ENCODE peak calls at places on chromosomes 2 and 18, in five cellular contexts. One of them, this sample, is unnamed.

GRCh38 chr18:40529478-40529877 is 1425.6 kb upstream of the PIK3C3 start:
- DNase-seq in A549: no peak
- DNase-seq in CD8-positive, alpha-beta memory T cell: no peak
- DNase-seq in HepG2: peak; percentile 1
- DNase-seq in sigmoid colon: no peak
- DNase-seq in this sample: no peak

GRCh38 chr2:172969609-172970008 is 106.0 kb upstream of the MAP3K20 start:
- DNase-seq in A549: no peak
- DNase-seq in CD8-positive, alpha-beta memory T cell: no peak
- DNase-seq in HepG2: no peak
- DNase-seq in sigmoid colon: no peak
- DNase-seq in this sample: no peak

GRCh38 chr2:190843874-190844699 is 36.5 kb upstream of the GLS start:
- DNase-seq in A549: peak; percentile 31
- DNase-seq in CD8-positive, alpha-beta memory T cell: no peak
- DNase-seq in HepG2: peak; percentile 21
- DNase-seq in sigmoid colon: no peak
- DNase-seq in this sample: no peak

GRCh38 chr2:197309369-197310231 is 980 bp downstream of the ANKRD44 start:
- DNase-seq in A549: no peak
- DNase-seq in CD8-positive, alpha-beta memory T cell: peak; percentile 27
- DNase-seq in HepG2: no peak
- DNase-seq in sigmoid colon: peak; percentile 73
- DNase-seq in this sample: peak; percentile 79

GRCh38 chr2:54673501-54673998 is 49.9 kb upstream of the EML6 start:
- DNase-seq in A549: no peak
- DNase-seq in CD8-positive, alpha-beta memory T cell: no peak
- DNase-seq in HepG2: no peak
- DNase-seq in sigmoid colon: peak; percentile 93
- DNase-seq in this sample: peak; percentile 90

GRCh38 chr2:240245706-240246105 is 105.2 kb upstream of the OTOS start:
- DNase-seq in A549: no peak
- DNase-seq in CD8-positive, alpha-beta memory T cell: no peak
- DNase-seq in HepG2: no peak
- DNase-seq in sigmoid colon: peak; percentile 69
- DNase-seq in this sample: peak; percentile 80

GRCh38 chr18:62881509-62882016 is 166.2 kb downstream of the PHLPP1 start:
- DNase-seq in A549: peak; percentile 25
- DNase-seq in CD8-positive, alpha-beta memory T cell: no peak
- DNase-seq in HepG2: no peak
- DNase-seq in sigmoid colon: no peak
- DNase-seq in this sample: no peak

GRCh38 chr2:26991717-26992116 is 21.3 kb downstream of the MAPRE3 start:
- DNase-seq in A549: no peak
- DNase-seq in CD8-positive, alpha-beta memory T cell: no peak
- DNase-seq in HepG2: peak; percentile 53
- DNase-seq in sigmoid colon: no peak
- DNase-seq in this sample: no peak

GRCh38 chr18:42578781-42579180 is 536.7 kb downstream of the RIT2 start:
- DNase-seq in A549: no peak
- DNase-seq in CD8-positive, alpha-beta memory T cell: no peak
- DNase-seq in HepG2: no peak
- DNase-seq in sigmoid colon: no peak
- DNase-seq in this sample: no peak

GRCh38 chr2:62007555-62007954 is 102.1 kb downstream of the COMMD1 start:
- DNase-seq in A549: no peak
- DNase-seq in CD8-positive, alpha-beta memory T cell: no peak
- DNase-seq in HepG2: no peak
- DNase-seq in sigmoid colon: no peak
- DNase-seq in this sample: no peak

GRCh38 chr18:61736168-61736567 is 156.6 kb downstream of the RNF152 start:
- DNase-seq in A549: no peak
- DNase-seq in CD8-positive, alpha-beta memory T cell: no peak
- DNase-seq in HepG2: no peak
- DNase-seq in sigmoid colon: no peak
- DNase-seq in this sample: no peak

GRCh38 chr2:188079176-188079575 is 212.5 kb upstream of the GULP1 start:
- DNase-seq in A549: no peak
- DNase-seq in CD8-positive, alpha-beta memory T cell: no peak
- DNase-seq in HepG2: no peak
- DNase-seq in sigmoid colon: no peak
- DNase-seq in this sample: no peak

GRCh38 chr2:200901459-200902072 is 12.4 kb downstream of the NIF3L1 start:
- DNase-seq in A549: peak; percentile 90
- DNase-seq in CD8-positive, alpha-beta memory T cell: peak; percentile 63
- DNase-seq in HepG2: peak; percentile 94
- DNase-seq in sigmoid colon: peak; percentile 74
- DNase-seq in this sample: no peak

GRCh38 chr2:26759845-26760244 is 4.2 kb upstream of the SLC35F6 start:
- DNase-seq in A549: no peak
- DNase-seq in CD8-positive, alpha-beta memory T cell: no peak
- DNase-seq in HepG2: no peak
- DNase-seq in sigmoid colon: no peak
- DNase-seq in this sample: no peak

GRCh38 chr2:234998404-234999211 is 46.8 kb downstream of the SH3BP4 start:
- DNase-seq in A549: no peak
- DNase-seq in CD8-positive, alpha-beta memory T cell: no peak
- DNase-seq in HepG2: peak; percentile 89
- DNase-seq in sigmoid colon: peak; percentile 55
- DNase-seq in this sample: no peak

GRCh38 chr2:23465138-23465537 is 80.2 kb downstream of the KLHL29 start:
- DNase-seq in A549: no peak
- DNase-seq in CD8-positive, alpha-beta memory T cell: no peak
- DNase-seq in HepG2: no peak
- DNase-seq in sigmoid colon: no peak
- DNase-seq in this sample: peak; percentile 57

GRCh38 chr2:203025592-203025991 is 10.9 kb downstream of the NBEAL1 start:
- DNase-seq in A549: no peak
- DNase-seq in CD8-positive, alpha-beta memory T cell: no peak
- DNase-seq in HepG2: no peak
- DNase-seq in sigmoid colon: no peak
- DNase-seq in this sample: no peak

GRCh38 chr2:60577884-60578283 is 24.4 kb upstream of the BCL11A start:
- DNase-seq in A549: no peak
- DNase-seq in CD8-positive, alpha-beta memory T cell: no peak
- DNase-seq in HepG2: no peak
- DNase-seq in sigmoid colon: no peak
- DNase-seq in this sample: no peak

GRCh38 chr2:187499941-187500532 is 52.0 kb upstream of the CALCRL start:
- DNase-seq in A549: peak; percentile 19
- DNase-seq in CD8-positive, alpha-beta memory T cell: no peak
- DNase-seq in HepG2: peak; percentile 66
- DNase-seq in sigmoid colon: peak; percentile 71
- DNase-seq in this sample: no peak

GRCh38 chr2:70656421-70657010 is 102.9 kb upstream of the TGFA start:
- DNase-seq in A549: no peak
- DNase-seq in CD8-positive, alpha-beta memory T cell: no peak
- DNase-seq in HepG2: no peak
- DNase-seq in sigmoid colon: no peak
- DNase-seq in this sample: peak; percentile 40

GRCh38 chr18:25019086-25019860 is 332.7 kb downstream of the ZNF521 start:
- DNase-seq in A549: no peak
- DNase-seq in CD8-positive, alpha-beta memory T cell: no peak
- DNase-seq in HepG2: no peak
- DNase-seq in sigmoid colon: no peak
- DNase-seq in this sample: no peak

GRCh38 chr2:151291224-151291623 is 1.8 kb upstream of the NMI start:
- DNase-seq in A549: no peak
- DNase-seq in CD8-positive, alpha-beta memory T cell: no peak
- DNase-seq in HepG2: no peak
- DNase-seq in sigmoid colon: no peak
- DNase-seq in this sample: no peak

GRCh38 chr2:151289972-151290335 is 486 bp upstream of the NMI start:
- DNase-seq in A549: peak; percentile 39
- DNase-seq in CD8-positive, alpha-beta memory T cell: peak; percentile 6
- DNase-seq in HepG2: no peak
- DNase-seq in sigmoid colon: peak; percentile 77
- DNase-seq in this sample: no peak

GRCh38 chr2:151292124-151292523 is 2.7 kb upstream of the NMI start:
- DNase-seq in A549: no peak
- DNase-seq in CD8-positive, alpha-beta memory T cell: no peak
- DNase-seq in HepG2: no peak
- DNase-seq in sigmoid colon: no peak
- DNase-seq in this sample: no peak

GRCh38 chr2:151292546-151292945 is 3.1 kb upstream of the NMI start:
- DNase-seq in A549: no peak
- DNase-seq in CD8-positive, alpha-beta memory T cell: no peak
- DNase-seq in HepG2: no peak
- DNase-seq in sigmoid colon: no peak
- DNase-seq in this sample: no peak

DNA sequence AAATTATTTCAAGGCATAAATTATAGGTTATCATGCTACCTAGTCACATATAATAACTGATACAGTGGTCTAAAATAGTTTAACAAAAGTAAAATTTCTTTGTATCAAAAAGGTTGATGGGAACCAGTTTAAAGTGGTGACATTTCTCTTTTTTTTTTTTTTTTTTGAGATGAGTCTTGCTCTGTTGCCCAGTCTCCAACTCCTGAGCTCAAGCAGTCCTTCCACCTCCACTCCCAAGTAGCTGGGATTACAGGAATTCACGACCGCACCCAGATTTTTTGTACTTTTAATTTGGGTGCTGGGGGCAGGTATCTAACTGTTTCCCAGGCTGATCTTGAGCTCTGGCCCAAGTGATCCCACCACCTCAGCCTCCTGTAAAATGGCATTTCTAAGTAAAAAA is 999 bp upstream of the NMI start:
- DNase-seq in A549: no peak
- DNase-seq in CD8-positive, alpha-beta memory T cell: no peak
- DNase-seq in HepG2: no peak
- DNase-seq in sigmoid colon: no peak
- DNase-seq in this sample: no peak
- H3K4me3 ChIP-seq in A549: peak overlapping the region; percentile 60
- H3K4me3 ChIP-seq in CD8-positive, alpha-beta memory T cell: peak overlapping the region; percentile 57
- H3K4me3 ChIP-seq in HepG2: peak overlapping the region; percentile 61
- H3K4me3 ChIP-seq in sigmoid colon: peak overlapping the region; percentile 82
- H3K4me3 ChIP-seq in this sample: peak overlapping the region; percentile 85

GRCh38 chr2:127893494-127893893 is 7.7 kb upstream of the AMMECR1L start:
- DNase-seq in A549: no peak
- DNase-seq in CD8-positive, alpha-beta memory T cell: no peak
- DNase-seq in HepG2: peak; percentile 28
- DNase-seq in sigmoid colon: no peak
- DNase-seq in this sample: no peak
- H3K27ac ChIP-seq in A549: no peak overlapping the region
- H3K27ac ChIP-seq in CD8-positive, alpha-beta memory T cell: no peak overlapping the region
- H3K27ac ChIP-seq in HepG2: no peak overlapping the region
- H3K27ac ChIP-seq in sigmoid colon: no peak overlapping the region
- H3K27ac ChIP-seq in this sample: no peak overlapping the region

GRCh38 chr2:140353541-140353940 is 1573.4 kb upstream of the NXPH2 start:
- DNase-seq in A549: no peak
- DNase-seq in CD8-positive, alpha-beta memory T cell: no peak
- DNase-seq in HepG2: no peak
- DNase-seq in sigmoid colon: no peak
- DNase-seq in this sample: no peak
- H3K4me3 ChIP-seq in A549: no peak overlapping the region
- H3K4me3 ChIP-seq in CD8-positive, alpha-beta memory T cell: no peak overlapping the region
- H3K4me3 ChIP-seq in HepG2: no peak overlapping the region
- H3K4me3 ChIP-seq in sigmoid colon: no peak overlapping the region
- H3K4me3 ChIP-seq in this sample: no peak overlapping the region

GRCh38 chr2:71880846-71881610 is 266.6 kb downstream of the CYP26B1 start:
- DNase-seq in A549: peak; percentile 25
- DNase-seq in CD8-positive, alpha-beta memory T cell: no peak
- DNase-seq in HepG2: peak; percentile 13
- DNase-seq in sigmoid colon: peak; percentile 77
- DNase-seq in this sample: peak; percentile 93
- H3K27ac ChIP-seq in A549: peak overlapping the region; percentile 50
- H3K27ac ChIP-seq in CD8-positive, alpha-beta memory T cell: no peak overlapping the region
- H3K27ac ChIP-seq in HepG2: no peak overlapping the region
- H3K27ac ChIP-seq in sigmoid colon: no peak overlapping the region
- H3K27ac ChIP-seq in this sample: peak overlapping the region; percentile 80

GRCh38 chr2:29013046-29013780 is 32.1 kb downstream of the TOGARAM2 start:
- DNase-seq in A549: no peak
- DNase-seq in CD8-positive, alpha-beta memory T cell: no peak
- DNase-seq in HepG2: no peak
- DNase-seq in sigmoid colon: no peak
- DNase-seq in this sample: no peak

GRCh38 chr2:29016500-29016899 is 35.4 kb downstream of the TOGARAM2 start:
- DNase-seq in A549: no peak
- DNase-seq in CD8-positive, alpha-beta memory T cell: no peak
- DNase-seq in HepG2: no peak
- DNase-seq in sigmoid colon: no peak
- DNase-seq in this sample: no peak

GRCh38 chr2:29014331-29014730 is 33.2 kb downstream of the TOGARAM2 start:
- DNase-seq in A549: no peak
- DNase-seq in CD8-positive, alpha-beta memory T cell: no peak
- DNase-seq in HepG2: no peak
- DNase-seq in sigmoid colon: no peak
- DNase-seq in this sample: no peak

GRCh38 chr2:29015701-29016470 is 34.8 kb downstream of the TOGARAM2 start:
- DNase-seq in A549: no peak
- DNase-seq in CD8-positive, alpha-beta memory T cell: no peak
- DNase-seq in HepG2: no peak
- DNase-seq in sigmoid colon: no peak
- DNase-seq in this sample: no peak

DNA sequence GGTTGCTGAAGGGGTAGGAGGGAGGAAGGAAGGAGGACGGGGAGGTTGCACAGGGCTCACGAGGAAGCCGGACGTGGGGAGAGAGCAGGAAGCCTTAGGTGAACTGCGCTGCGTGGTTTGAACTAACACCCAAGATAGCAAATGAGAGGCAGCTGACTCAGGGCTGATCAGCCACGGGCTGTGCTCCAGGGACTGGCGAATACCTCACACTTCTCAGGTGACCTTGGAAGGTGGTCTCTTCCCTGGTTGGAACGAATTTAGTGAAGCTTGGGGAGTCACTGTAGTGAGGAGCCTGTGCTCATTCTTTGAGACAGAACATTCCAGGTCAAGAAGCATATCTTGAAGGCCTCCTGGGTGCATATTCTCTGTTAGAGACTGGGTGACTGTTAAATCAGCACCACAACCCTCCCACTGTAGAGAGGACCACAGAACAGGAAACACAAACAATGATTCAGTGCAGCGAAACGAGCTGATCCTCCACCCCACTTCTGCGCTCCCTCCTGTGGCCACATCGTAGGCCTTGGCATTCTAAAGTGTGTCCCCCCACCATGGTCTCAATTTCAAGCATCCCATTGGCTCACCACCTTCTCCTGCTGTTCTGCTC is 33.8 kb downstream of the TOGARAM2 start:
- DNase-seq in A549: no peak
- DNase-seq in CD8-positive, alpha-beta memory T cell: peak; percentile 64
- DNase-seq in HepG2: no peak
- DNase-seq in sigmoid colon: no peak
- DNase-seq in this sample: no peak
- H3K4me3 ChIP-seq in A549: no peak overlapping the region
- H3K4me3 ChIP-seq in CD8-positive, alpha-beta memory T cell: peak overlapping the region; percentile 52
- H3K4me3 ChIP-seq in HepG2: no peak overlapping the region
- H3K4me3 ChIP-seq in sigmoid colon: no peak overlapping the region
- H3K4me3 ChIP-seq in this sample: no peak overlapping the region

DNA sequence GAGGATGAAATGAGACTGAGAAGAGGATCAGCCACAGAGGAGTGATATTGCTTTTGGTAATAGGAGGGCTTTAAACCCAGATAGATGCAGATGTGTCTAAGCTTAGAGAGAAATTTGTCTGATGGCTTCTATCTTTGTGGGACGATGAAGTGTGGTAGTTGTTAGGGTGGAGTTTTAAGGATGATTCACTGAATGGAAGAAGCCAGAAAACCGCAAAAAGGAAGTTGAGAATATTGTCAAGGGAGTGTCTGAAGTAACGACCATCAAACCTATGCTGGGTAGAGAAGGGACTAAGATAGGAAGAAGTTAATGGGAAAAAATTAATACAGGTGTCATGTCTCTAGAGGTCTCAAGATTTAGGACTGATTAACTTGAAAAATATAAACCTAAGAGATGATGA is 195.6 kb upstream of the MC4R start:
- DNase-seq in A549: no peak
- DNase-seq in CD8-positive, alpha-beta memory T cell: no peak
- DNase-seq in HepG2: no peak
- DNase-seq in sigmoid colon: no peak
- DNase-seq in this sample: no peak
- H3K27ac ChIP-seq in A549: no peak overlapping the region
- H3K27ac ChIP-seq in CD8-positive, alpha-beta memory T cell: no peak overlapping the region
- H3K27ac ChIP-seq in HepG2: no peak overlapping the region
- H3K27ac ChIP-seq in sigmoid colon: no peak overlapping the region
- H3K27ac ChIP-seq in this sample: no peak overlapping the region

This sample was measured in coronary artery.